ENCODE peak calls at places on chromosomes 2 and 18, in eight cellular contexts. Q, E, M, T, D, S, Y and Z are unnamed samples.

GRCh38 chr2:32783933-32784332 is 156.1 kb downstream of the TTC27 start:
- DNase-seq in Q (no peak), E (no peak), M (no peak), T (no peak), D (no peak), S (no peak), Y (no peak), Z (no peak)

GRCh38 chr2:57177176-57177575 is 869.4 kb upstream of the VRK2 start:
- DNase-seq in Q (no peak), E (no peak), M (no peak), T (no peak), D (no peak), S (no peak), Y (no peak), Z (no peak)

GRCh38 chr2:145332210-145332609 is 812.3 kb upstream of the ZEB2 start:
- DNase-seq in Q (no peak), E (no peak), M (no peak), T (no peak), D (no peak), S (no peak), Y (no peak), Z (no peak)

GRCh38 chr18:32300914-32301313 is 111.1 kb downstream of the MEP1B start:
- DNase-seq in Q (no peak), E (no peak), M (peak; percentile 8), T (no peak), D (no peak), S (no peak), Y (no peak), Z (no peak)

GRCh38 chr2:148866091-148866490 is 8.9 kb upstream of the KIF5C start:
- DNase-seq in Q (no peak), E (no peak), M (no peak), T (no peak), D (no peak), S (no peak), Y (no peak), Z (no peak)

GRCh38 chr2:47528874-47529273 is 125.9 kb downstream of the MSH2 start:
- DNase-seq in Q (no peak), E (no peak), M (peak; percentile 88), T (no peak), D (no peak), S (no peak), Y (no peak), Z (no peak)

GRCh38 chr18:47968006-47968676 is 37.7 kb upstream of the SMAD2 start:
- DNase-seq in Q (no peak), E (no peak), M (no peak), T (no peak), D (no peak), S (peak; percentile 18), Y (no peak), Z (no peak)

GRCh38 chr2:182048621-182049020 is 63.0 kb downstream of the PPP1R1C start:
- DNase-seq in Q (no peak), E (no peak), M (no peak), T (no peak), D (no peak), S (no peak), Y (no peak), Z (no peak)

GRCh38 chr2:105390454-105390853 is 8.4 kb downstream of the FHL2 start:
- DNase-seq in Q (no peak), E (no peak), M (no peak), T (no peak), D (no peak), S (no peak), Y (no peak), Z (no peak)

GRCh38 chr2:41940715-41941114 is 107.1 kb upstream of the PKDCC start:
- DNase-seq in Q (no peak), E (no peak), M (no peak), T (no peak), D (no peak), S (no peak), Y (no peak), Z (no peak)

GRCh38 chr2:190678444-190679162 is 29.7 kb downstream of the NAB1 start:
- DNase-seq in Q (no peak), E (no peak), M (peak; percentile 6), T (no peak), D (no peak), S (no peak), Y (no peak), Z (no peak)

GRCh38 chr2:128304715-128305554 is 13.7 kb downstream of the HS6ST1 start:
- DNase-seq in Q (peak; percentile 70), E (peak; percentile 81), M (peak; percentile 97), T (no peak), D (no peak), S (peak; percentile 60), Y (peak; percentile 98), Z (peak; percentile 70)

GRCh38 chr2:177169810-177170514 is 42.6 kb upstream of the HNRNPA3 start:
- DNase-seq in Q (no peak), E (no peak), M (no peak), T (no peak), D (no peak), S (no peak), Y (no peak), Z (peak; percentile 79)

GRCh38 chr2:175883586-175884194 is 118.4 kb downstream of the LNPK start:
- DNase-seq in Q (no peak), E (no peak), M (no peak), T (no peak), D (no peak), S (no peak), Y (no peak), Z (no peak)

GRCh38 chr2:187505064-187505672 is 49.1 kb downstream of the TFPI start:
- DNase-seq in Q (no peak), E (no peak), M (no peak), T (no peak), D (no peak), S (no peak), Y (no peak), Z (no peak)

GRCh38 chr2:219668316-219668715 is 40.9 kb downstream of the SLC4A3 start:
- DNase-seq in Q (no peak), E (no peak), M (no peak), T (no peak), D (no peak), S (no peak), Y (no peak), Z (no peak)

GRCh38 chr2:64447317-64448060 is 6.5 kb upstream of the LGALSL start:
- DNase-seq in Q (no peak), E (no peak), M (peak; percentile 60), T (no peak), D (no peak), S (no peak), Y (no peak), Z (no peak)

GRCh38 chr2:69742170-69742952 is 427 bp downstream of the ANXA4 start:
- DNase-seq in Q (no peak), E (no peak), M (no peak), T (no peak), D (no peak), S (no peak), Y (no peak), Z (no peak)

GRCh38 chr2:187567126-187567525 is 12.9 kb upstream of the TFPI start:
- DNase-seq in Q (no peak), E (no peak), M (peak; percentile 45), T (no peak), D (no peak), S (no peak), Y (no peak), Z (no peak)

GRCh38 chr2:224058048-224058775 is 19.1 kb upstream of the SERPINE2 start:
- DNase-seq in Q (no peak), E (no peak), M (no peak), T (no peak), D (no peak), S (no peak), Y (no peak), Z (no peak)

GRCh38 chr2:158598856-158599517 is 142.2 kb downstream of the PKP4 start:
- DNase-seq in Q (no peak), E (no peak), M (no peak), T (no peak), D (no peak), S (no peak), Y (peak; percentile 8), Z (no peak)

GRCh38 chr18:67425724-67426123 is 90.8 kb downstream of the DSEL start:
- DNase-seq in Q (no peak), E (peak; percentile 76), M (peak; percentile 74), T (no peak), D (no peak), S (no peak), Y (peak; percentile 97), Z (no peak)

GRCh38 chr18:22108674-22109073 is 60.7 kb upstream of the GATA6 start:
- DNase-seq in Q (no peak), E (no peak), M (no peak), T (no peak), D (no peak), S (no peak), Y (no peak), Z (no peak)

GRCh38 chr2:25954199-25954752 is 28.0 kb downstream of the KIF3C start:
- DNase-seq in Q (no peak), E (no peak), M (peak; percentile 21), T (no peak), D (no peak), S (no peak), Y (no peak), Z (no peak)

GRCh38 chr2:232422051-232422450 is 15.4 kb downstream of the ALPG start:
- DNase-seq in Q (no peak), E (no peak), M (peak; percentile 42), T (no peak), D (no peak), S (no peak), Y (no peak), Z (no peak)

GRCh38 chr2:205407984-205408383 is 274.3 kb upstream of the NRP2 start:
- DNase-seq in Q (no peak), E (peak; percentile 67), M (peak; percentile 43), T (no peak), D (no peak), S (no peak), Y (no peak), Z (no peak)

GRCh38 chr2:205403244-205403845 is 279.0 kb upstream of the NRP2 start:
- DNase-seq in Q (no peak), E (no peak), M (no peak), T (no peak), D (no peak), S (no peak), Y (peak; percentile 54), Z (no peak)

GRCh38 chr2:101961287-101962242 is 30.2 kb upstream of the IL1R2 start:
- DNase-seq in Q (no peak), E (peak; percentile 76), M (peak; percentile 88), T (no peak), D (no peak), S (no peak), Y (peak; percentile 99), Z (no peak)